ENCODE peak calls at places on chromosomes 5 and 9, in ten cellular contexts. U, A, C, Q, R, D, G, E, Z and X are unnamed samples.

GRCh38 chr5:60497706-60498500 is 202.1 kb downstream of the DEPDC1B start:
- DNase-seq in U (peak), A (no peak), C (no peak), Q (no peak), R (peak), D (no peak), G (no peak), E (no peak), Z (no peak), X (no peak)

GRCh38 chr9:90044263-90044662 is 439.5 kb downstream of the GADD45G start:
- DNase-seq in U (no peak), A (peak), C (no peak), Q (no peak), R (no peak), D (no peak), G (no peak), E (no peak), Z (no peak), X (no peak)

GRCh38 chr9:3161912-3162311 is 318.0 kb upstream of the PUM3 start:
- DNase-seq in U (no peak), A (no peak), C (no peak), Q (no peak), R (no peak), D (no peak), G (no peak), E (no peak), Z (no peak), X (no peak)

GRCh38 chr5:138929571-138929955 is 54.4 kb upstream of the LRRTM2 start:
- DNase-seq in U (no peak), A (no peak), C (no peak), Q (no peak), R (peak), D (no peak), G (no peak), E (no peak), Z (no peak), X (no peak)

GRCh38 chr5:151225475-151225874 is 1.6 kb upstream of the CCDC69 start:
- DNase-seq in U (no peak), A (no peak), C (no peak), Q (no peak), R (no peak), D (no peak), G (no peak), E (no peak), Z (no peak), X (no peak)

GRCh38 chr9:1878817-1879216 is 136.3 kb upstream of the SMARCA2 start:
- DNase-seq in U (no peak), A (no peak), C (no peak), Q (no peak), R (no peak), D (no peak), G (no peak), E (no peak), Z (no peak), X (no peak)

GRCh38 chr9:137178201-137178938 is 6.5 kb upstream of the TMEM210 start:
- DNase-seq in U (no peak), A (peak), C (peak), Q (no peak), R (peak), D (no peak), G (no peak), E (no peak), Z (no peak), X (no peak)

GRCh38 chr5:149779071-149779470 is 49.0 kb downstream of the PPARGC1B start:
- DNase-seq in U (no peak), A (no peak), C (no peak), Q (no peak), R (no peak), D (no peak), G (no peak), E (no peak), Z (no peak), X (no peak)

GRCh38 chr5:22319798-22320197 is 533.3 kb downstream of the CDH12 start:
- DNase-seq in U (no peak), A (no peak), C (no peak), Q (no peak), R (no peak), D (no peak), G (no peak), E (peak), Z (no peak), X (no peak)

GRCh38 chr5:8721536-8721935 is 824.3 kb downstream of the SEMA5A start:
- DNase-seq in U (no peak), A (no peak), C (no peak), Q (no peak), R (no peak), D (no peak), G (no peak), E (no peak), Z (no peak), X (no peak)

GRCh38 chr9:86547596-86547995 is 193.4 kb upstream of the TUT7 start:
- DNase-seq in U (no peak), A (no peak), C (no peak), Q (no peak), R (no peak), D (no peak), G (no peak), E (no peak), Z (no peak), X (no peak)

GRCh38 chr9:133990366-133991210 is 1.5 kb downstream of the VAV2 start:
- DNase-seq in U (peak), A (peak), C (peak), Q (peak), R (peak), D (peak), G (no peak), E (peak), Z (no peak), X (peak)

GRCh38 chr5:42756630-42757601 is at the start of gene CCDC152:
- DNase-seq in U (peak), A (peak), C (peak), Q (no peak), R (peak), D (no peak), G (no peak), E (peak), Z (peak), X (no peak)

GRCh38 chr9:124197177-124198095 is 60.3 kb upstream of the NEK6 start:
- DNase-seq in U (no peak), A (no peak), C (no peak), Q (no peak), R (no peak), D (peak), G (peak), E (no peak), Z (peak), X (no peak)

GRCh38 chr5:35890021-35890740 is 33.5 kb downstream of the IL7R start:
- DNase-seq in U (peak), A (no peak), C (no peak), Q (no peak), R (no peak), D (no peak), G (no peak), E (no peak), Z (no peak), X (no peak)

GRCh38 chr9:15642369-15642962 is 89.6 kb downstream of the CCDC171 start:
- DNase-seq in U (peak), A (peak), C (peak), Q (no peak), R (peak), D (no peak), G (no peak), E (peak), Z (no peak), X (no peak)

GRCh38 chr5:446864-447263 is 3.9 kb downstream of the EXOC3 start:
- DNase-seq in U (peak), A (no peak), C (peak), Q (peak), R (peak), D (peak), G (peak), E (peak), Z (peak), X (no peak)

GRCh38 chr5:57276353-57276752 is 102.5 kb downstream of the GPBP1 start:
- DNase-seq in U (no peak), A (no peak), C (no peak), Q (no peak), R (no peak), D (no peak), G (no peak), E (no peak), Z (no peak), X (no peak)

GRCh38 chr5:144336191-144336590 is 165.5 kb downstream of the KCTD16 start:
- DNase-seq in U (no peak), A (no peak), C (no peak), Q (no peak), R (no peak), D (no peak), G (no peak), E (no peak), Z (no peak), X (no peak)

GRCh38 chr5:82365744-82366228 is 87.6 kb upstream of the RPS23 start:
- DNase-seq in U (peak), A (peak), C (peak), Q (no peak), R (peak), D (no peak), G (no peak), E (no peak), Z (no peak), X (no peak)